ENCODE peak calls at places on chromosomes 6 and 20, in eight cellular contexts. D is activated naive CD8-positive, alpha-beta T cell treated with anti-CD3 and anti-CD28 coated beads, Interleukin-2, amount 10 ng/mL, durations not matched to agents 7 days and 5 days; E is neural crest cell; N is hepatocyte; P is AG04450; U is mucosa of descending colon; Y is SW 1271; X is sciatic nerve. R is an unnamed sample.

GRCh38 chr6:42257614-42258013 is 40.0 kb upstream of the MRPS10 start:
- DNase-seq in X (no peak), Y (no peak), E (no peak), D (no peak), N (no peak), P (no peak), U (no peak), R (no peak)

GRCh38 chr6:155770313-155770712 is 314.7 kb upstream of the NOX3 start:
- DNase-seq in E (no peak), X (no peak), D (no peak), P (no peak), U (no peak), Y (no peak), N (no peak), R (no peak)

GRCh38 chr6:145142958-145143357 is 592.4 kb downstream of the EPM2A start:
- DNase-seq in D (no peak), U (no peak), X (no peak), N (no peak), Y (no peak), P (no peak), E (no peak), R (no peak)

GRCh38 chr6:57177545-57178225 is 5.6 kb downstream of the BAG2 start:
- DNase-seq in N (peak; percentile 21), U (no peak), Y (no peak), E (no peak), P (no peak), D (no peak), X (peak; percentile 69), R (no peak)

GRCh38 chr6:141077355-141078333 is 1055.1 kb upstream of the GJE1 start:
- DNase-seq in D (no peak), N (peak; percentile 17), U (no peak), E (peak; percentile 36), X (no peak), Y (peak; percentile 10), P (no peak), R (no peak)

GRCh38 chr20:56316483-56316882 is 42.3 kb upstream of the FAM210B start:
- DNase-seq in D (no peak), Y (no peak), X (no peak), E (no peak), P (no peak), U (no peak), N (no peak), R (no peak)

GRCh38 chr20:12644481-12644880 is 364.3 kb upstream of the SPTLC3 start:
- DNase-seq in X (no peak), P (no peak), E (no peak), U (no peak), Y (no peak), N (no peak), D (no peak), R (no peak)

GRCh38 chr6:338815-339262 is 46.6 kb downstream of the DUSP22 start:
- DNase-seq in P (no peak), Y (no peak), X (no peak), N (no peak), U (no peak), D (no peak), E (no peak), R (peak; percentile 42)

GRCh38 chr20:57040924-57041323 is 225.5 kb downstream of the BMP7 start:
- DNase-seq in N (peak; percentile 62), P (no peak), U (no peak), X (no peak), D (no peak), Y (no peak), E (no peak), R (no peak)

GRCh38 chr20:47675190-47676142 is 109.8 kb downstream of the SULF2 start:
- DNase-seq in P (no peak), U (no peak), X (no peak), D (no peak), Y (no peak), E (no peak), N (peak; percentile 3), R (no peak)

GRCh38 chr6:113512581-113512980 is 344.6 kb upstream of the MARCKS start:
- DNase-seq in D (no peak), E (no peak), N (no peak), P (no peak), Y (no peak), U (no peak), X (no peak), R (no peak)

GRCh38 chr6:12957321-12958051 is 240.9 kb downstream of the PHACTR1 start:
- DNase-seq in N (peak; percentile 69), D (peak; percentile 49), E (peak; percentile 2), X (peak; percentile 69), Y (peak; percentile 16), P (peak; percentile 3), U (peak; percentile 43), R (peak; percentile 79)

GRCh38 chr6:127297502-127298070 is 30.9 kb downstream of the RNF146 start:
- DNase-seq in E (no peak), P (no peak), U (no peak), X (no peak), N (peak; percentile 39), Y (no peak), D (no peak), R (no peak)

GRCh38 chr6:116682334-116682712 is 1.3 kb downstream of the KPNA5 start:
- DNase-seq in E (no peak), Y (no peak), P (no peak), N (peak; percentile 26), U (no peak), X (no peak), D (no peak), R (no peak)

GRCh38 chr6:100719883-100720682 is 161.0 kb downstream of the ASCC3 start:
- DNase-seq in E (no peak), U (no peak), P (no peak), D (no peak), Y (no peak), N (peak; percentile 19), X (no peak), R (no peak)

GRCh38 chr20:48735112-48735511 is 92.7 kb downstream of the PREX1 start:
- DNase-seq in N (no peak), P (no peak), D (no peak), E (no peak), U (no peak), Y (no peak), X (no peak), R (no peak)

GRCh38 chr6:36610576-36611336 is 16.6 kb downstream of the SRSF3 start:
- DNase-seq in X (peak; percentile 23), Y (no peak), E (no peak), U (peak; percentile 5), P (no peak), N (no peak), D (peak; percentile 10), R (peak; percentile 20)

GRCh38 chr6:45692021-45692420 is 314.3 kb upstream of the SUPT3H start:
- DNase-seq in E (no peak), Y (no peak), N (no peak), P (no peak), U (no peak), X (no peak), D (no peak), R (no peak)

GRCh38 chr6:13407709-13408695 is 79.4 kb downstream of the GFOD1 start:
- DNase-seq in P (peak; percentile 54), E (no peak), D (no peak), Y (no peak), N (no peak), U (no peak), X (peak; percentile 65), R (no peak)

GRCh38 chr6:161396539-161396938 is 122.7 kb upstream of the AGPAT4 start:
- DNase-seq in N (no peak), E (no peak), U (no peak), P (no peak), Y (no peak), D (no peak), X (no peak), R (no peak)

GRCh38 chr20:52783769-52784168 is 188.4 kb upstream of the TSHZ2 start:
- DNase-seq in X (no peak), E (no peak), D (no peak), U (no peak), Y (peak; percentile 8), N (no peak), P (no peak), R (no peak)

GRCh38 chr20:57469418-57470211 is 55.3 kb downstream of the CTCFL start:
- DNase-seq in P (no peak), D (no peak), X (no peak), U (no peak), E (no peak), N (no peak), Y (no peak), R (peak; percentile 59)

GRCh38 chr6:170279977-170280688 is 10.7 kb downstream of the DLL1 start:
- DNase-seq in U (peak; percentile 91), N (peak; percentile 55), X (peak; percentile 82), E (no peak), P (no peak), D (no peak), Y (no peak), R (peak; percentile 93)

GRCh38 chr6:112466378-112467151 is 119.4 kb downstream of the RFPL4B start:
- DNase-seq in U (no peak), X (no peak), P (no peak), D (no peak), Y (no peak), E (no peak), N (no peak), R (no peak)

GRCh38 chr6:46170357-46171289 is at the start of gene ENPP5:
- DNase-seq in X (peak; percentile 73), E (peak; percentile 58), U (peak; percentile 93), Y (no peak), D (peak; percentile 67), N (peak; percentile 93), P (no peak), R (peak; percentile 94)

GRCh38 chr20:56422131-56422823 is 10.2 kb downstream of the CASS4 start:
- DNase-seq in X (no peak), P (peak; percentile 51), U (no peak), N (no peak), Y (no peak), D (no peak), E (no peak), R (no peak)

GRCh38 chr20:47929368-47930115 is 144.3 kb upstream of the SULF2 start:
- DNase-seq in Y (no peak), U (no peak), D (no peak), P (no peak), X (no peak), N (no peak), E (no peak), R (no peak)

GRCh38 chr20:3407426-3408250 is at the start of gene DNAAF9:
- DNase-seq in X (peak; percentile 84), D (peak; percentile 79), N (peak; percentile 92), Y (peak; percentile 61), P (no peak), U (peak; percentile 72), E (peak; percentile 65), R (peak; percentile 92)

GRCh38 chr6:53701333-53702073 is 35.9 kb upstream of the KLHL31 start:
- DNase-seq in D (no peak), N (no peak), U (no peak), P (no peak), X (no peak), Y (no peak), E (no peak), R (no peak)

GRCh38 chr6:23855497-23856116 is 270.4 kb upstream of the NRSN1 start:
- DNase-seq in U (no peak), P (no peak), D (no peak), N (no peak), Y (no peak), X (no peak), E (no peak), R (no peak)

GRCh38 chr6:128574413-128574812 is 54.0 kb upstream of the PTPRK start:
- DNase-seq in D (no peak), Y (no peak), P (no peak), X (no peak), N (no peak), U (no peak), E (no peak), R (no peak)

GRCh38 chr6:90273863-90274262 is 22.8 kb downstream of the BACH2 start:
- DNase-seq in U (no peak), X (no peak), E (no peak), D (no peak), N (no peak), Y (no peak), P (no peak), R (no peak)

GRCh38 chr6:27441001-27441400 is 31.9 kb downstream of the ZNF184 start:
- DNase-seq in P (no peak), N (no peak), D (no peak), U (no peak), E (no peak), Y (no peak), X (no peak), R (no peak)

GRCh38 chr6:125546827-125547226 is 202.6 kb upstream of the HEY2 start:
- DNase-seq in Y (no peak), P (no peak), E (no peak), N (no peak), X (no peak), D (no peak), U (no peak), R (no peak)